ENCODE peak calls at places on chromosomes 12 and 14, in five cellular contexts. P, C, I, V and Y are unnamed samples.

GRCh38 chr14:24332094-24332983 is 2.5 kb downstream of the ADCY4 start:
- DNase-seq in P (peak; percentile 43), C (peak; percentile 89), I (no peak), V (peak; percentile 64), Y (no peak)

GRCh38 chr14:25274529-25274928 is 224.6 kb upstream of the STXBP6 start:
- DNase-seq in P (no peak), C (no peak), I (no peak), V (no peak), Y (no peak)

GRCh38 chr12:121295123-121295745 is 1.3 kb downstream of the CAMKK2 start:
- DNase-seq in P (no peak), C (no peak), I (no peak), V (no peak), Y (no peak)

GRCh38 chr14:95835331-95835730 is 41.3 kb upstream of the TUNAR start:
- DNase-seq in P (no peak), C (no peak), I (no peak), V (no peak), Y (no peak)

GRCh38 chr12:113457710-113458109 is 14.0 kb downstream of the LHX5 start:
- DNase-seq in P (no peak), C (no peak), I (no peak), V (no peak), Y (no peak)

GRCh38 chr14:93938766-93939303 is 11.7 kb downstream of the FAM181A start:
- DNase-seq in P (no peak), C (no peak), I (no peak), V (no peak), Y (no peak)

GRCh38 chr12:3697311-3697870 is 55.5 kb downstream of the CRACR2A start:
- DNase-seq in P (no peak), C (no peak), I (no peak), V (no peak), Y (no peak)

GRCh38 chr12:51281202-51281924 is 11.1 kb upstream of the SMAGP start:
- DNase-seq in P (no peak), C (no peak), I (no peak), V (no peak), Y (no peak)

GRCh38 chr12:130715996-130716917 is at the start of gene RIMBP2:
- DNase-seq in P (no peak), C (no peak), I (no peak), V (no peak), Y (no peak)

GRCh38 chr12:115632323-115632722 is 645.2 kb downstream of the MED13L start:
- DNase-seq in P (no peak), C (no peak), I (no peak), V (no peak), Y (no peak)
- TF ChIP-seq CTCF in P (peak; percentile 51), C (no peak), I (no peak), V (peak; percentile 37), Y (peak; percentile 69)

DNA sequence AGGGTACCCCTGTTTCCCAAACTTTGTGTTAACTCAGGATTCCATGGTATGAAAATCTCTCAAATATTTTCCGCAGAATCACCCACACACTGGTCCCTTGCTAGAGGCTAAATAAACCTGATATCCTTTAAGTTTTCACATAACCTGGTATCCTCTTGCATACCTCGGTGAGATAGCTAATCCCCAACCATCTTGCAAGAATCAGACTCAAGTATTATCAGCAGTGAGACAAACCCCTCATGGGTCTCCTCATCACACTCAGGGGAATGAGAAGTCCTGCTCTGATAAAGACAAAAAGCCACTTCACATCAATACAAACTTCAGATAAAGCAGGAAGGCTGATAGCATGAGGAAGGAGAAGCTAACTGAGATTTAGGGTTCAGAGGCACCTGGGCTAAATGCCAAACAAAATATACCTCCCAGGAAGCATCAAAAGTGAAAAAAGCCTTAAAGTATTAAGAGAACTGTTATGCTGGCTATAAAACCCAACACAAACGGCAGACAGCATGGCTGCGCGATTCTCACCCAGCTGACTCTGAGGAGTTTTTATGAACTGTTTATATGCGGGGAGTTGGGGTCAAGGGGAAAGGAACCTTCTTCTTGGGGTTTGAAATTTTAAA is 96.5 kb downstream of the FOXN3 start:
- DNase-seq in P (no peak), C (no peak), I (no peak), V (no peak), Y (no peak)
- TF ChIP-seq CTCF in P (no peak), C (no peak), I (no peak), V (no peak), Y (no peak)

DNA sequence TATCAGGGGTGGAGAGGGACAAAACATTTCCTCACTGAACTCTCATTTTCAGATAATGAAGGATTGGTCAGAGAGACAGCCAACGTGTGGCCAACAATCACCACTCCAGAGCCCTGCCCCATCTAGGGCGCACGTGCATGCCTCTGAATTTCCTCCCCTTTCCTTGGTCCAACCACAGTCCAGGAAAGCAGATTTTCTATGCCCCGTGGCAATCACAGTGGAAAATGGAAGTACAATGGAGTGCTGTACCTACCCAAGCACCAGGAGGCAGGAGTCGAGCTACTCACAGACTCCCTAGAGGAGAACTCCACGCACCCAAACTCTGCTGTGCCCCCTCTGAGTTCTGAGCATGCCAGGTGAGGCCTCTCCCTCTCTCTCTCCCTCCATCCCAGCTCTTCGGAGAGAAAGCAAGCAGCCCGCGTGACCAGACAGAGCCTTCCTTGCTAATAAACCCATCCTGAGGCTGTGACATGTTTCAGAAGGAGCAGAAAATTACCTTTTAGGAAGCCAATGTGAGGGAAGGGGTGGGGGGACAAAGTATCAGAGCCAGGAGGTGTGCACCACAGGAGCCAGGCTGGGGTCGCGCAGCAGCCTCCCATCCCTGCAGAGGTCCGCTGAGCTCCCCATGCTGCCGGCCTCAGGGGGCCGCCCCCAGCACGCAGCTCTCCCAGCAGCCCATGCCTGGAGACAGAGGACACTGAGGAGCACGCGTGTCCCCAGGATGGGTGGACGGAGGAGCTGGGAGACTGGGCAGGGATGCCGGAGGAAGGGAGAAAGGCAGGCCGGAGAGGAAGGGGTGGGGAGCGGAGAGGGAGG is 73.4 kb downstream of the PITPNM2 start:
- DNase-seq in P (no peak), C (no peak), I (no peak), V (no peak), Y (no peak)
- TF ChIP-seq CTCF in P (peak; percentile 16), C (no peak), I (no peak), V (no peak), Y (no peak)

DNA sequence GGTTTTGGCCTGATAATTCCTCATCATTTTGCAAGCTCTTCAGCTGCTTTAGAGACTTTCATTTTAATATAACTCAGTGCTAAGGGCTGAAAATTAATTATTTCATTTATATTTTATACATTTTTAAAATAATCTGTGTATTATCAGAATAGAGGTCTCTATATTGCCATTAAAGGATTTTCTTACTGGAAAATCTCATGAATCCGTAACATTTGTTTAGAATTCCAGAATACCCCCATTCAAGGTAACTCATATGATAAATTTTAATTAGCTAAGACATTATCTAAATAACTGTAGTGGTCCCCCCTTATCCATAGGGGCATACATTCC is 51.6 kb downstream of the BMAL2 start:
- DNase-seq in P (no peak), C (no peak), I (no peak), V (no peak), Y (no peak)
- TF ChIP-seq CTCF in P (no peak), C (no peak), I (no peak), V (no peak), Y (peak; percentile 60)

GRCh38 chr12:84619053-84619452 is 293.5 kb downstream of the SLC6A15 start:
- DNase-seq in P (no peak), C (no peak), I (no peak), V (no peak), Y (no peak)
- TF ChIP-seq CTCF in P (peak; percentile 28), C (no peak), I (no peak), V (peak; percentile 18), Y (peak; percentile 73)

GRCh38 chr12:30989754-30990153 is 63.2 kb downstream of the TSPAN11 start:
- DNase-seq in P (peak; percentile 52), C (no peak), I (no peak), V (peak; percentile 44), Y (no peak)
- TF ChIP-seq CTCF in P (peak; percentile 57), C (no peak), I (no peak), V (no peak), Y (peak; percentile 60)

GRCh38 chr12:108856428-108857157 is 790 bp downstream of the SSH1 start:
- DNase-seq in P (peak; percentile 79), C (peak; percentile 84), I (no peak), V (peak; percentile 35), Y (no peak)
- TF ChIP-seq CTCF in P (no peak), C (no peak), I (no peak), V (no peak), Y (no peak)

GRCh38 chr12:53963434-53964314 is 9.0 kb downstream of the HOXC12 start:
- DNase-seq in P (no peak), C (no peak), I (no peak), V (no peak), Y (no peak)

GRCh38 chr12:53959314-53959713 is 4.6 kb downstream of the HOXC12 start:
- DNase-seq in P (no peak), C (no peak), I (no peak), V (no peak), Y (no peak)

GRCh38 chr12:53960187-53961024 is 5.7 kb downstream of the HOXC12 start:
- DNase-seq in P (no peak), C (no peak), I (no peak), V (no peak), Y (no peak)

GRCh38 chr12:53963005-53963404 is 8.3 kb downstream of the HOXC12 start:
- DNase-seq in P (no peak), C (no peak), I (no peak), V (no peak), Y (no peak)

GRCh38 chr12:53961025-53961761 is 6.5 kb downstream of the HOXC12 start:
- DNase-seq in P (no peak), C (no peak), I (no peak), V (peak; percentile 77), Y (no peak)
- TF ChIP-seq CTCF in P (no peak), C (no peak), I (no peak), V (no peak), Y (no peak)